ENCODE peak calls at places on chromosomes 4 and X, in nine cellular contexts. B, C, Z, Q, K, H, Y, S and M are unnamed samples. For H3K9me3, the result is how much of the 10 kb centered on the place peaks cover.

GRCh38 chr4:141047228-141047884 is 85.9 kb downstream of the RNF150 start:
- DNase-seq in B (no peak), C (no peak), Z (no peak), Q (peak), K (peak), H (no peak), Y (no peak), S (peak), M (no peak)

GRCh38 chrX:443676-444210 is 57.0 kb upstream of the PPP2R3B start:
- DNase-seq in B (no peak), C (no peak), Z (no peak), Q (no peak), K (no peak), H (no peak), Y (no peak), S (no peak), M (no peak)

GRCh38 chr4:56723201-56723605 is 42.1 kb upstream of the HOPX start:
- DNase-seq in B (no peak), C (no peak), Z (no peak), Q (no peak), K (no peak), H (no peak), Y (no peak), S (no peak), M (no peak)

GRCh38 chr4:155564880-155565279 is 101.8 kb upstream of the GUCY1A1 start:
- DNase-seq in B (no peak), C (no peak), Z (no peak), Q (no peak), K (no peak), H (no peak), Y (no peak), S (no peak), M (no peak)

GRCh38 chr4:183099537-183100297 is 660 bp downstream of the WWC2 start:
- DNase-seq in B (peak), C (peak), Z (peak), Q (peak), K (no peak), H (no peak), Y (peak), S (no peak), M (no peak)

GRCh38 chr4:6019316-6020263 is 1.4 kb upstream of the C4orf50 start:
- DNase-seq in B (peak), C (peak), Z (peak), Q (peak), K (peak), H (peak), Y (peak), S (peak), M (no peak)

GRCh38 chrX:45860450-45860849 is 659.8 kb upstream of the DIPK2B start:
- DNase-seq in B (no peak), C (no peak), Z (peak), Q (no peak), K (no peak), H (no peak), Y (no peak), S (no peak), M (no peak)

GRCh38 chrX:6149231-6149870 is 79.3 kb downstream of the NLGN4X start:
- DNase-seq in B (no peak), C (no peak), Z (no peak), Q (no peak), K (peak), H (no peak), Y (no peak), S (no peak), M (no peak)

GRCh38 chr4:6359536-6360308 is 90.1 kb downstream of the WFS1 start:
- DNase-seq in B (no peak), C (no peak), Z (no peak), Q (no peak), K (no peak), H (no peak), Y (no peak), S (no peak), M (no peak)

GRCh38 chrX:46683023-46683422 is 75.9 kb downstream of the SLC9A7 start:
- DNase-seq in B (no peak), C (no peak), Z (no peak), Q (peak), K (peak), H (no peak), Y (no peak), S (no peak), M (no peak)

GRCh38 chr4:77308843-77309242 is 151.8 kb downstream of the CCNG2 start:
- DNase-seq in B (no peak), C (peak), Z (no peak), Q (peak), K (peak), H (no peak), Y (no peak), S (peak), M (no peak)

GRCh38 chr4:108751321-108751720 is 11.5 kb downstream of the ETNPPL start:
- DNase-seq in B (no peak), C (no peak), Z (no peak), Q (no peak), K (peak), H (no peak), Y (no peak), S (no peak), M (no peak)

GRCh38 chr4:2396781-2397368 is 21.6 kb downstream of the ZFYVE28 start:
- DNase-seq in B (no peak), C (no peak), Z (no peak), Q (no peak), K (no peak), H (no peak), Y (no peak), S (no peak), M (no peak)

GRCh38 chr4:87838207-87838606 is 5.4 kb downstream of the MEPE start:
- DNase-seq in B (no peak), C (peak), Z (no peak), Q (peak), K (no peak), H (no peak), Y (no peak), S (no peak), M (no peak)

GRCh38 chrX:7889138-7889537 is 38.1 kb downstream of the PNPLA4 start:
- DNase-seq in B (no peak), C (no peak), Z (no peak), Q (no peak), K (no peak), H (no peak), Y (no peak), S (no peak), M (no peak)

GRCh38 chrX:72305286-72306084 is at the start of gene CITED1:
- DNase-seq in B (peak), C (peak), Z (peak), Q (peak), K (peak), H (no peak), Y (peak), S (no peak), M (no peak)

GRCh38 chr4:169345207-169345788 is 74.5 kb upstream of the SH3RF1 start:
- DNase-seq in B (no peak), C (peak), Z (no peak), Q (peak), K (peak), H (no peak), Y (no peak), S (peak), M (no peak)

GRCh38 chrX:57918750-57919436 is 8.6 kb upstream of the ZXDA start:
- DNase-seq in B (peak), C (no peak), Z (peak), Q (peak), K (no peak), H (peak), Y (no peak), S (peak), M (no peak)

GRCh38 chr4:133157460-133158160 is 8.5 kb downstream of the PCDH10 start:
- DNase-seq in B (no peak), C (no peak), Z (no peak), Q (no peak), K (peak), H (no peak), Y (no peak), S (no peak), M (no peak)

GRCh38 chr4:39014028-39014427 is 18.2 kb downstream of the TMEM156 start:
- DNase-seq in B (no peak), C (no peak), Z (no peak), Q (no peak), K (no peak), H (no peak), Y (no peak), S (no peak), M (no peak)

GRCh38 chrX:129997081-129997480 is 14.6 kb downstream of the BCORL1 start:
- DNase-seq in B (no peak), C (no peak), Z (no peak), Q (no peak), K (no peak), H (no peak), Y (no peak), S (no peak), M (no peak)

GRCh38 chr4:99578679-99579078 is 4.1 kb downstream of the MTTP start:
- DNase-seq in B (no peak), C (no peak), Z (no peak), Q (no peak), K (no peak), H (no peak), Y (no peak), S (no peak), M (no peak)

GRCh38 chr4:25171451-25171850 is 11.2 kb upstream of the SEPSECS start:
- DNase-seq in B (no peak), C (no peak), Z (no peak), Q (no peak), K (no peak), H (no peak), Y (no peak), S (no peak), M (no peak)

GRCh38 chr4:25169446-25169845 is 9.2 kb upstream of the SEPSECS start:
- DNase-seq in B (no peak), C (no peak), Z (no peak), Q (no peak), K (no peak), H (no peak), Y (no peak), S (no peak), M (no peak)

GRCh38 chr4:25177147-25177546 is 16.9 kb upstream of the SEPSECS start:
- DNase-seq in B (no peak), C (no peak), Z (no peak), Q (no peak), K (no peak), H (no peak), Y (no peak), S (no peak), M (no peak)

GRCh38 chr4:25174674-25175073 is 14.4 kb upstream of the SEPSECS start:
- DNase-seq in B (no peak), C (no peak), Z (no peak), Q (peak), K (no peak), H (no peak), Y (no peak), S (no peak), M (no peak)

GRCh38 chr4:25172964-25173917 is 13.0 kb upstream of the SEPSECS start:
- DNase-seq in B (no peak), C (peak), Z (no peak), Q (peak), K (peak), H (no peak), Y (no peak), S (peak), M (peak)
- H3K27ac ChIP-seq in B (peak), C (peak), Z (no peak), Q (peak), K (peak), H (peak), Y (no peak), S (no peak), M (peak)

DNA sequence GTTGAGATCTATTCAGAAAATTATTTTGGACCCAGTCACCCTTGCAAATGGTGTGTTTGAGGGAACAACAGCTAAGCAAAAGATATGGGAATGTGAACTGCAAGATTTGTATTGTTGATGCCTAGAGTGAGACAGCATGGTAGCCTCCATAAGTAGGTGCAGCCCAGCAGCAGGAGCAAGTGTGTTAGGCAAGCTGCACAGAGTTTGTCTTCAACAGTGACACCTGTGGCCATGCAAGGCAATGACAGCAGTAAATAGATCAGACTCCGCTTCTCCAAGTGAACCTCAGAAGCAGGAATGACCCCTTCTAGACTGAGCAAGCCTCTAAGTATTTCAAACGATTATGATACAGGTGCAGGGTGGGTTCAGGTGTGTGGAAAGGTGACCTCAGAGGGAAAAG is 133.4 kb upstream of the MSX1 start:
- DNase-seq in B (no peak), C (no peak), Z (peak), Q (no peak), K (no peak), H (no peak), Y (no peak), S (no peak), M (no peak)
- H3K9me3 ChIP-seq in B (under half), C (under half), Z (under half), Q (under half), K (under half), H (under half), Y (under half), S (under half), M (under half)

GRCh38 chr4:106351016-106351415 is 17.6 kb downstream of the GIMD1 start:
- DNase-seq in B (no peak), C (no peak), Z (no peak), Q (no peak), K (no peak), H (no peak), Y (no peak), S (no peak), M (no peak)

GRCh38 chr4:106343865-106344264 is 24.7 kb downstream of the GIMD1 start:
- DNase-seq in B (no peak), C (no peak), Z (no peak), Q (no peak), K (no peak), H (no peak), Y (no peak), S (no peak), M (no peak)

GRCh38 chr4:106344324-106344970 is 24.1 kb downstream of the GIMD1 start:
- DNase-seq in B (no peak), C (no peak), Z (no peak), Q (peak), K (peak), H (no peak), Y (no peak), S (peak), M (no peak)

GRCh38 chr4:106347167-106347566 is 21.4 kb downstream of the GIMD1 start:
- DNase-seq in B (no peak), C (no peak), Z (no peak), Q (no peak), K (no peak), H (no peak), Y (no peak), S (no peak), M (no peak)
- H3K27ac ChIP-seq in B (no peak), C (no peak), Z (no peak), Q (no peak), K (no peak), H (no peak), Y (no peak), S (no peak), M (no peak)

DNA sequence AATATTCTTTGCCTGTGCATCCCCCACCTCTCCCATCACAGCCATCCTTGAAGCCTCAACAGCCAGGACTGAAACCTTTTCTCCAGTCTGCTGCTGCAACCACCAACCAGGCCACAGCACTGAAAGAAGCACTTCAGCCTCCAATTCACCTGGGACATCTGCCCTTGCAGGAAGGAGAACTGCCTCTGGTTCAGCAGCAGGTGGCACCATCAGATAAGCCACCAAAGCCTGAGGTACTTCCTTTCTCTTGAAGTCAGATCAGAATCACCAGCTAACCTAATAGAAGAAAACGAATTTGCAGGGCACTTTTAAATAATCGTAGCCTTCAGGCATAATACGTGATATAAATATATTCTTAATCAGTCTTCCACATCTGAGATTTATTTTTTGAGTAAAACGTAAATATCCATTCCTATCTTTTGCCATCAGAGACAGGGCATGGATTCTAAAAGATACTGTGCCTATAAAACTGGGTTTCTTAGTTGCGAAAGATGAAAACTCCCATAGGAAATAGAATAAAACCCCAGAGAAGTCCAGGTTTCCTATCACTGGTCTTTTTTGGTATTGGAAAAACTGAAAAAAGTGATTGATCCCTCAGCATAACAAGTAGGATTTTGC is 9.5 kb downstream of the AMBN start:
- DNase-seq in B (peak), C (peak), Z (peak), Q (peak), K (peak), H (peak), Y (peak), S (peak), M (no peak)
- H3K9me3 ChIP-seq in B (under half), C (under half), Z (under half), Q (under half), K (under half), H (under half), Y (under half), S (under half), M (under half)

GRCh38 chrX:111071542-111072277 is 24.3 kb upstream of the PAK3 start:
- DNase-seq in B (no peak), C (no peak), Z (no peak), Q (no peak), K (no peak), H (no peak), Y (no peak), S (no peak), M (no peak)
- H3K27ac ChIP-seq in B (peak), C (no peak), Z (no peak), Q (no peak), K (no peak), H (no peak), Y (no peak), S (no peak), M (no peak)

DNA sequence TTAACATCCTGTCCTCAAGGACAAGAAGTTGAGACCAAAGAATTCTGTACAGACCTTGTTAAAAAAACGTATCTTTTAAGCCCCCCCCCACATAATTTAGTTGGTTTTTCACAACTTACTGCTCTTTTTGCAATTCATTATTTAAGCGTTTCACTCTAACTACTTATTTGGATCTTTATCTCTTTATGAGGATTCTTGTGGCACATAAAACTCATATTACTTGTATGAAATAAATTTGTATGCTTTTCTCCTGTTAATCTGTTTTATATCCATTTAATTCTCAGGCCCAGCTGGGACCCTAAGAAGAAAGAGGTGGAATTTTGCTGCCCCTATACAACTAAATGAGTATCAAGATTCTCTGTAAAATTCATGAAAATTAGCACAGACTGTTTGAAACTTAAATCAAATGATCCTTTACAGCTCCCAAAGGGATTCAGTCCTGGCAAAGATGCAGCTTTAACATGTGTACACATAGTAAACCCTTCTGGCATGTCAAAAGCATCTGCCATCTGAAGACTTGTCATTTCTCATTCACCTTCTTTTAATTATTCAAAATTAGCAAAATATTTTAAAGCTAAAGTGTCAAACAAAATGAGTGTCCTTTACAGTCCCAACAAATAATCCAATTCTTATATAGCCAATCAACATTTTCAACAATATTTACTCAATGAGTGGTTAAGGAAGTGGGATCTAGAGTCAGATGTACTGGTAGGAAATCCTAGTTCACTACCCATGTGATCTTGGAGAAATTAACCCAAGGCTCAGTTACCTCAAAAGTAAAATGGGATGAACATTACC is 17.7 kb downstream of the ARAP2 start:
- DNase-seq in B (no peak), C (no peak), Z (no peak), Q (no peak), K (no peak), H (no peak), Y (no peak), S (no peak), M (no peak)
- H3K9me3 ChIP-seq in B (under half), C (under half), Z (under half), Q (under half), K (under half), H (under half), Y (under half), S (under half), M (under half)